ENCODE peak calls at places on chromosomes 16 and 17, in four cellular contexts. G is IMR-90, N is AG10803, D is SK-N-SH. L is an unnamed sample.

GRCh38 chr16:58306327-58306726 is 11.5 kb upstream of the PRSS54 start:
- DNase-seq in G (peak), D (no peak), N (peak), L (peak)

GRCh38 chr17:2070241-2071023 is 15.5 kb downstream of the HIC1 start:
- DNase-seq in N (no peak), D (no peak), G (no peak), L (no peak)

GRCh38 chr17:57794841-57795240 is 49.7 kb upstream of the CCDC182 start:
- DNase-seq in G (no peak), N (no peak), D (no peak), L (no peak)

GRCh38 chr16:49643429-49644142 is 212.3 kb downstream of the ZNF423 start:
- DNase-seq in G (peak), D (no peak), N (peak), L (peak)

GRCh38 chr16:56226187-56226586 is 34.9 kb downstream of the GNAO1 start:
- DNase-seq in D (no peak), N (peak), G (no peak), L (no peak)

GRCh38 chr17:18860161-18860972 is 2.4 kb downstream of the PRPSAP2 start:
- DNase-seq in N (no peak), D (no peak), G (peak), L (no peak)

GRCh38 chr17:63611354-63611753 is 10.7 kb downstream of the TACO1 start:
- DNase-seq in D (no peak), N (no peak), G (no peak), L (no peak)

GRCh38 chr17:81573794-81574642 is 21.9 kb upstream of the FAAP100 start:
- DNase-seq in N (no peak), D (peak), G (no peak), L (no peak)

GRCh38 chr17:43755389-43755875 is 3.2 kb downstream of the SOST start:
- DNase-seq in D (no peak), G (peak), N (no peak), L (no peak)

GRCh38 chr17:82213251-82214011 is 789 bp upstream of the CCDC57 start:
- DNase-seq in N (peak), D (peak), G (peak), L (peak)

DNA sequence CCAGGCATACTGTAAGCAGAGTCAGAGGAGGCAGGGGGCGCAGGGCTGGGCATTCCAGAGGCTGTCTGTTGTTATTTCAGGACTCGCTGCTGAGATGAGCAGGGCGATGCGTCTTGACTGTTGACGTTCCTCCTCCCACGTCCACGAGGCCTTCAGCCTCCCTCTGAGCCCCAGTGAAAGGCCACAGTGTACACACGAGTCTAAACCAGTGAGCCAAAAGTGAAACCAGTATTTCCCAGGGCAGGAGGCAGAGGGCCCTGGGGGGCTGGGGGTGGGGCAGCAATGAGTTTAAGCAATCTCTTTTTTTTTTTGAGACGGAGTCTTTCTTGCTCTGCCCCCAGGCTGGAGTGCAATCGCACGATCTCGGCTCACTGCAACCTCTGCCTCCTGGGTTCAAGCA is 21.5 kb downstream of the SMTNL2 start:
- DNase-seq in D (no peak), G (peak), N (no peak), L (no peak)
- TF ChIP-seq CTCF in D (no peak), G (no peak), N (no peak), L (no peak)

GRCh38 chr17:40307001-40307690 is 1.8 kb upstream of the RARA start:
- DNase-seq in D (peak), N (peak), G (no peak), L (no peak)

GRCh38 chr17:40309938-40310510 is 1.0 kb downstream of the RARA start:
- DNase-seq in N (no peak), G (no peak), D (peak), L (no peak)

GRCh38 chr17:40310882-40311391 is 2.0 kb downstream of the RARA start:
- DNase-seq in D (peak), N (no peak), G (no peak), L (no peak)

GRCh38 chr17:40307691-40308289 is 1.2 kb upstream of the RARA start:
- DNase-seq in D (no peak), G (no peak), N (no peak), L (no peak)

GRCh38 chr17:40309031-40309937 is at the start of gene RARA:
- DNase-seq in N (no peak), G (no peak), D (peak), L (no peak)
- H3K4me3 ChIP-seq in N (peak), G (peak), D (peak), L (peak)

DNA sequence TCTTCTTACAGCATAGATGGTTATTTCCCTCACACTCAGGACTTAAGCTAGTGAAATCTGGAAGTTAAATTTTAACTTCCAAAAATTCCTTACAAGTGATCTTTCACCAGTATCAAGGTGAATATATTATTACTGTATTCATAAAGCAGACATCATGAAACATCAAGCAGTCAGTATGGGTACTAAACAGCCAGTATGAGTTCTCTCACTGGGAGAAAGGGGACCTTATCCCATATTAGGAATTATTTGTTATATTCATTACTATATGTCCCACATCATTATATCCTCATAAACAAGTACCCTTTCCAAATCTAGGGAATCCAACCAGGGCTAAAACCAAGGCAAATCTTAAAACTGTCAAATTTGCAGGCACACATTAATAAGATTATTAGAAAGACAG is 15.3 kb downstream of the NUFIP2 start:
- DNase-seq in D (no peak), N (no peak), G (no peak), L (no peak)
- TF ChIP-seq CTCF in D (no peak), N (no peak), G (no peak), L (no peak)

GRCh38 chr17:55778389-55779118 is 27.7 kb downstream of the PCTP start:
- DNase-seq in G (no peak), N (no peak), D (no peak), L (no peak)

GRCh38 chr17:55785181-55785580 is 34.3 kb downstream of the PCTP start:
- DNase-seq in G (no peak), D (no peak), N (no peak), L (no peak)

GRCh38 chr17:55784666-55785065 is 33.8 kb downstream of the PCTP start:
- DNase-seq in D (no peak), N (no peak), G (no peak), L (no peak)

GRCh38 chr17:55783684-55784245 is 32.9 kb downstream of the PCTP start:
- DNase-seq in G (no peak), N (peak), D (peak), L (no peak)
- H3K4me3 ChIP-seq in G (no peak), N (no peak), D (no peak), L (no peak)

GRCh38 chr16:496097-496886 is 31.2 kb upstream of the CAPN15 start:
- DNase-seq in N (no peak), D (no peak), G (no peak), L (no peak)

GRCh38 chr16:492211-492875 is 35.2 kb upstream of the CAPN15 start:
- DNase-seq in G (no peak), D (no peak), N (no peak), L (no peak)

GRCh38 chr16:497258-497657 is 30.3 kb upstream of the CAPN15 start:
- DNase-seq in G (no peak), N (no peak), D (no peak), L (no peak)

GRCh38 chr16:491225-491919 is 36.1 kb upstream of the CAPN15 start:
- DNase-seq in D (no peak), G (no peak), N (no peak), L (no peak)

GRCh38 chr16:495127-495748 is 32.3 kb upstream of the CAPN15 start:
- DNase-seq in D (peak), G (peak), N (peak), L (no peak)
- TF ChIP-seq CTCF in D (peak), G (peak), N (peak), L (peak)

GRCh38 chr16:89575247-89576172 is at the start of gene CPNE7:
- DNase-seq in N (no peak), D (peak), G (no peak), L (no peak)

GRCh38 chr16:89577055-89577759 is 1.6 kb downstream of the CPNE7 start:
- DNase-seq in N (no peak), D (no peak), G (no peak), L (no peak)

GRCh38 chr16:89574681-89575246 is 794 bp upstream of the CPNE7 start:
- DNase-seq in N (peak), D (no peak), G (peak), L (no peak)

GRCh38 chr16:89573826-89574680 is 1.5 kb upstream of the CPNE7 start:
- DNase-seq in D (no peak), N (no peak), G (no peak), L (no peak)

GRCh38 chr16:89576173-89577054 is 856 bp downstream of the CPNE7 start:
- DNase-seq in N (no peak), D (no peak), G (no peak), L (no peak)
- H3K4me3 ChIP-seq in N (peak), D (no peak), G (peak), L (peak)

L was measured in astrocyte of the cerebellum.